ENCODE peak calls at places on chromosomes 16 and 17, in five cellular contexts. A, P, N, O and K are unnamed samples.

GRCh38 chr17:83057397-83057761 is 22.0 kb upstream of the METRNL start:
- DNase-seq in A (no peak), O (no peak), N (no peak), P (no peak), K (peak)

GRCh38 chr17:37446027-37446426 is 39.3 kb downstream of the TADA2A start:
- DNase-seq in P (no peak), O (no peak), N (no peak), A (no peak), K (no peak)

GRCh38 chr16:64362193-64362592 is 759.7 kb downstream of the CDH11 start:
- DNase-seq in O (no peak), N (no peak), A (no peak), P (no peak), K (no peak)

GRCh38 chr17:43814714-43815113 is 18.2 kb downstream of the MPP3 start:
- DNase-seq in N (no peak), A (no peak), O (no peak), P (no peak), K (no peak)

GRCh38 chr17:933168-934083 is 46.1 kb downstream of the NXN start:
- DNase-seq in N (no peak), A (no peak), P (no peak), O (peak), K (no peak)

GRCh38 chr17:36933174-36934143 is 3.8 kb upstream of the LHX1 start:
- DNase-seq in A (no peak), P (peak), O (no peak), N (no peak), K (no peak)

GRCh38 chr17:17514993-17515920 is 19.1 kb upstream of the RASD1 start:
- DNase-seq in O (peak), A (no peak), P (no peak), N (no peak), K (no peak)

GRCh38 chr17:49316889-49317288 is 45.2 kb downstream of the ZNF652 start:
- DNase-seq in A (no peak), P (no peak), N (no peak), O (no peak), K (no peak)

GRCh38 chr17:7839890-7840260 is 5.9 kb downstream of the KDM6B start:
- DNase-seq in A (no peak), P (no peak), N (no peak), O (no peak), K (no peak)

GRCh38 chr16:81873221-81873620 is 94.1 kb downstream of the PLCG2 start:
- DNase-seq in N (no peak), A (no peak), O (no peak), P (no peak), K (no peak)

GRCh38 chr16:11296706-11297491 is 15.8 kb upstream of the PRM1 start:
- DNase-seq in P (no peak), N (no peak), A (no peak), O (no peak), K (no peak)

GRCh38 chr17:63514477-63514876 is 8.7 kb upstream of the KCNH6 start:
- DNase-seq in O (no peak), A (no peak), P (no peak), N (no peak), K (no peak)

GRCh38 chr17:8222380-8222629 is 11.9 kb upstream of the AURKB start:
- DNase-seq in O (no peak), A (no peak), N (no peak), P (no peak), K (no peak)

GRCh38 chr16:89061590-89062380 is 31.9 kb upstream of the ACSF3 start:
- DNase-seq in N (no peak), A (no peak), P (no peak), O (no peak), K (no peak)

GRCh38 chr17:13957636-13958035 is 111.7 kb upstream of the COX10 start:
- DNase-seq in P (no peak), A (no peak), N (no peak), O (no peak), K (no peak)

GRCh38 chr16:49748322-49748721 is 107.6 kb downstream of the ZNF423 start:
- DNase-seq in O (no peak), N (no peak), P (no peak), A (no peak), K (no peak)